ENCODE peak calls at places on chromosomes 12 and 14, in four cellular contexts. One of them, this sample, is unnamed.

GRCh38 chr12:132842449-132843045 is 13.9 kb upstream of the GOLGA3 start:
- DNase-seq in AG10803: no peak
- DNase-seq in activated T-cell treated with anti-CD3 and anti-CD28 coated beads, Interleukin-2, amount 50 U/mL, for 1 hour: no peak
- DNase-seq in fibroblast of mammary gland: no peak
- DNase-seq in this sample: no peak

GRCh38 chr12:77723308-77723707 is 107.4 kb upstream of the NAV3 start:
- DNase-seq in fibroblast of mammary gland: no peak
- DNase-seq in AG10803: no peak
- DNase-seq in activated T-cell treated with anti-CD3 and anti-CD28 coated beads, Interleukin-2, amount 50 U/mL, for 1 hour: no peak
- DNase-seq in this sample: no peak

GRCh38 chr12:109716512-109717389 is 3.1 kb downstream of the FAM222A start:
- DNase-seq in activated T-cell treated with anti-CD3 and anti-CD28 coated beads, Interleukin-2, amount 50 U/mL, for 1 hour: no peak
- DNase-seq in AG10803: peak
- DNase-seq in fibroblast of mammary gland: no peak
- DNase-seq in this sample: peak

GRCh38 chr12:87952850-87953249 is 76.4 kb downstream of the C12orf50 start:
- DNase-seq in fibroblast of mammary gland: no peak
- DNase-seq in activated T-cell treated with anti-CD3 and anti-CD28 coated beads, Interleukin-2, amount 50 U/mL, for 1 hour: no peak
- DNase-seq in AG10803: no peak
- DNase-seq in this sample: no peak

GRCh38 chr12:79690156-79690605 is 583 bp downstream of the PAWR start:
- DNase-seq in AG10803: peak
- DNase-seq in fibroblast of mammary gland: no peak
- DNase-seq in activated T-cell treated with anti-CD3 and anti-CD28 coated beads, Interleukin-2, amount 50 U/mL, for 1 hour: peak
- DNase-seq in this sample: peak

GRCh38 chr12:122206111-122206881 is 2.8 kb downstream of the B3GNT4 start:
- DNase-seq in AG10803: no peak
- DNase-seq in activated T-cell treated with anti-CD3 and anti-CD28 coated beads, Interleukin-2, amount 50 U/mL, for 1 hour: no peak
- DNase-seq in fibroblast of mammary gland: no peak
- DNase-seq in this sample: no peak

GRCh38 chr12:23066095-23066494 is 441.1 kb downstream of the ETNK1 start:
- DNase-seq in AG10803: no peak
- DNase-seq in activated T-cell treated with anti-CD3 and anti-CD28 coated beads, Interleukin-2, amount 50 U/mL, for 1 hour: no peak
- DNase-seq in fibroblast of mammary gland: peak
- DNase-seq in this sample: no peak

GRCh38 chr14:98494582-98494981 is 777.4 kb downstream of the BCL11B start:
- DNase-seq in AG10803: peak
- DNase-seq in activated T-cell treated with anti-CD3 and anti-CD28 coated beads, Interleukin-2, amount 50 U/mL, for 1 hour: no peak
- DNase-seq in fibroblast of mammary gland: no peak
- DNase-seq in this sample: no peak

GRCh38 chr12:61757831-61758505 is 502.2 kb upstream of the USP15 start:
- DNase-seq in AG10803: peak
- DNase-seq in activated T-cell treated with anti-CD3 and anti-CD28 coated beads, Interleukin-2, amount 50 U/mL, for 1 hour: no peak
- DNase-seq in fibroblast of mammary gland: peak
- DNase-seq in this sample: no peak

GRCh38 chr14:102731871-102732800 is 45.1 kb upstream of the TRAF3 start:
- DNase-seq in fibroblast of mammary gland: no peak
- DNase-seq in AG10803: no peak
- DNase-seq in activated T-cell treated with anti-CD3 and anti-CD28 coated beads, Interleukin-2, amount 50 U/mL, for 1 hour: peak
- DNase-seq in this sample: no peak

This sample was measured in left ventricle myocardium superior.